ENCODE peak calls at places on chromosome 20, in seven cellular contexts. One of them, this sample, is unnamed.

GRCh38 chr20:20489054-20489453 is 121.2 kb downstream of the INSM1 start:
- DNase-seq in transverse colon: no peak
- DNase-seq in substantia nigra: no peak
- DNase-seq in ELR: peak; percentile 27
- DNase-seq in epithelial cell of prostate: no peak
- DNase-seq in B cell: no peak
- DNase-seq in NCI-H1092: no peak
- DNase-seq in this sample: no peak

GRCh38 chr20:10728873-10729670 is 55.3 kb upstream of the JAG1 start:
- DNase-seq in transverse colon: no peak
- DNase-seq in substantia nigra: no peak
- DNase-seq in ELR: no peak
- DNase-seq in epithelial cell of prostate: no peak
- DNase-seq in B cell: no peak
- DNase-seq in NCI-H1092: no peak
- DNase-seq in this sample: no peak

GRCh38 chr20:60786686-60787217 is 465.3 kb upstream of the CDH4 start:
- DNase-seq in transverse colon: no peak
- DNase-seq in substantia nigra: no peak
- DNase-seq in ELR: no peak
- DNase-seq in epithelial cell of prostate: no peak
- DNase-seq in B cell: no peak
- DNase-seq in NCI-H1092: no peak
- DNase-seq in this sample: no peak

GRCh38 chr20:47785321-47785899 is at the start of gene SULF2:
- DNase-seq in transverse colon: peak; percentile 76
- DNase-seq in substantia nigra: no peak
- DNase-seq in ELR: no peak
- DNase-seq in epithelial cell of prostate: no peak
- DNase-seq in B cell: peak; percentile 76
- DNase-seq in NCI-H1092: no peak
- DNase-seq in this sample: no peak

GRCh38 chr20:58309607-58310290 is at the start of gene RAB22A:
- DNase-seq in transverse colon: peak; percentile 89
- DNase-seq in substantia nigra: peak; percentile 61
- DNase-seq in ELR: peak; percentile 89
- DNase-seq in epithelial cell of prostate: no peak
- DNase-seq in B cell: peak; percentile 94
- DNase-seq in NCI-H1092: peak; percentile 20
- DNase-seq in this sample: peak; percentile 53

GRCh38 chr20:40578961-40579360 is 110.1 kb downstream of the MAFB start:
- DNase-seq in transverse colon: no peak
- DNase-seq in substantia nigra: no peak
- DNase-seq in ELR: no peak
- DNase-seq in epithelial cell of prostate: no peak
- DNase-seq in B cell: no peak
- DNase-seq in NCI-H1092: no peak
- DNase-seq in this sample: no peak

GRCh38 chr20:64051033-64051452 is 1.6 kb upstream of the SOX18 start:
- DNase-seq in transverse colon: no peak
- DNase-seq in substantia nigra: no peak
- DNase-seq in ELR: no peak
- DNase-seq in epithelial cell of prostate: no peak
- DNase-seq in B cell: no peak
- DNase-seq in NCI-H1092: no peak
- DNase-seq in this sample: no peak

GRCh38 chr20:10134176-10134575 is 84.5 kb upstream of the SNAP25 start:
- DNase-seq in transverse colon: no peak
- DNase-seq in substantia nigra: no peak
- DNase-seq in ELR: no peak
- DNase-seq in epithelial cell of prostate: no peak
- DNase-seq in B cell: no peak
- DNase-seq in NCI-H1092: no peak
- DNase-seq in this sample: no peak

GRCh38 chr20:41029150-41029872 is 689 bp downstream of the TOP1 start:
- DNase-seq in transverse colon: peak; percentile 32
- DNase-seq in substantia nigra: no peak
- DNase-seq in ELR: peak; percentile 44
- DNase-seq in epithelial cell of prostate: no peak
- DNase-seq in B cell: peak; percentile 58
- DNase-seq in NCI-H1092: no peak
- DNase-seq in this sample: peak; percentile 70

GRCh38 chr20:25623225-25623735 is 534 bp downstream of the NANP start:
- DNase-seq in transverse colon: peak; percentile 51
- DNase-seq in substantia nigra: peak; percentile 42
- DNase-seq in ELR: peak; percentile 65
- DNase-seq in epithelial cell of prostate: no peak
- DNase-seq in B cell: peak; percentile 27
- DNase-seq in NCI-H1092: peak; percentile 22
- DNase-seq in this sample: no peak